ENCODE peak calls at places on chromosomes 6 and 20, in eight cellular contexts. One of them, this sample, is unnamed.

GRCh38 chr20:61868006-61868405 is 197.7 kb downstream of the TAF4 start:
- DNase-seq in NB4: no peak
- DNase-seq in lung: no peak
- DNase-seq in esophagus squamous epithelium: no peak
- DNase-seq in sigmoid colon: no peak
- DNase-seq in heart right ventricle: no peak
- DNase-seq in dorsolateral prefrontal cortex: no peak
- DNase-seq in cardiac muscle cell: no peak
- DNase-seq in this sample: no peak

GRCh38 chr20:957544-957943 is 41.4 kb upstream of the ANGPT4 start:
- DNase-seq in heart right ventricle: no peak
- DNase-seq in lung: no peak
- DNase-seq in sigmoid colon: no peak
- DNase-seq in cardiac muscle cell: no peak
- DNase-seq in NB4: peak
- DNase-seq in esophagus squamous epithelium: no peak
- DNase-seq in dorsolateral prefrontal cortex: no peak
- DNase-seq in this sample: peak

GRCh38 chr6:130761286-130761685 is 65.9 kb upstream of the SMLR1 start:
- DNase-seq in NB4: no peak
- DNase-seq in heart right ventricle: no peak
- DNase-seq in lung: no peak
- DNase-seq in dorsolateral prefrontal cortex: no peak
- DNase-seq in sigmoid colon: no peak
- DNase-seq in cardiac muscle cell: no peak
- DNase-seq in esophagus squamous epithelium: no peak
- DNase-seq in this sample: no peak

GRCh38 chr20:58717278-58718091 is 24.9 kb downstream of the NPEPL1 start:
- DNase-seq in cardiac muscle cell: no peak
- DNase-seq in lung: peak
- DNase-seq in dorsolateral prefrontal cortex: no peak
- DNase-seq in NB4: peak
- DNase-seq in sigmoid colon: peak
- DNase-seq in heart right ventricle: no peak
- DNase-seq in esophagus squamous epithelium: no peak
- DNase-seq in this sample: no peak

GRCh38 chr6:138115877-138116660 is 8.8 kb upstream of the PERP start:
- DNase-seq in NB4: peak
- DNase-seq in cardiac muscle cell: peak
- DNase-seq in lung: peak
- DNase-seq in heart right ventricle: peak
- DNase-seq in sigmoid colon: peak
- DNase-seq in dorsolateral prefrontal cortex: peak
- DNase-seq in esophagus squamous epithelium: no peak
- DNase-seq in this sample: peak

GRCh38 chr6:57224769-57225515 is 2.8 kb upstream of the RAB23 start:
- DNase-seq in esophagus squamous epithelium: no peak
- DNase-seq in NB4: no peak
- DNase-seq in heart right ventricle: no peak
- DNase-seq in cardiac muscle cell: no peak
- DNase-seq in lung: no peak
- DNase-seq in sigmoid colon: no peak
- DNase-seq in dorsolateral prefrontal cortex: no peak
- DNase-seq in this sample: peak

GRCh38 chr6:165971202-165971601 is 196.4 kb downstream of the TBXT start:
- DNase-seq in heart right ventricle: no peak
- DNase-seq in NB4: no peak
- DNase-seq in sigmoid colon: no peak
- DNase-seq in lung: no peak
- DNase-seq in dorsolateral prefrontal cortex: no peak
- DNase-seq in cardiac muscle cell: no peak
- DNase-seq in esophagus squamous epithelium: no peak
- DNase-seq in this sample: no peak

GRCh38 chr6:38876470-38876869 is 161.4 kb downstream of the DNAH8 start:
- DNase-seq in NB4: no peak
- DNase-seq in esophagus squamous epithelium: no peak
- DNase-seq in lung: no peak
- DNase-seq in cardiac muscle cell: no peak
- DNase-seq in sigmoid colon: no peak
- DNase-seq in heart right ventricle: no peak
- DNase-seq in dorsolateral prefrontal cortex: peak
- DNase-seq in this sample: no peak

GRCh38 chr6:126195625-126196236 is 144.2 kb upstream of the CENPW start:
- DNase-seq in NB4: peak
- DNase-seq in lung: no peak
- DNase-seq in dorsolateral prefrontal cortex: no peak
- DNase-seq in esophagus squamous epithelium: no peak
- DNase-seq in cardiac muscle cell: no peak
- DNase-seq in heart right ventricle: no peak
- DNase-seq in sigmoid colon: no peak
- DNase-seq in this sample: no peak

GRCh38 chr20:35263609-35264223 is 14.2 kb downstream of the MMP24OS start:
- DNase-seq in esophagus squamous epithelium: no peak
- DNase-seq in sigmoid colon: no peak
- DNase-seq in cardiac muscle cell: no peak
- DNase-seq in NB4: no peak
- DNase-seq in dorsolateral prefrontal cortex: peak
- DNase-seq in heart right ventricle: no peak
- DNase-seq in lung: peak
- DNase-seq in this sample: no peak

GRCh38 chr6:136738178-136739057 is 53.9 kb downstream of the MAP3K5 start:
- DNase-seq in dorsolateral prefrontal cortex: peak
- DNase-seq in sigmoid colon: no peak
- DNase-seq in cardiac muscle cell: no peak
- DNase-seq in NB4: no peak
- DNase-seq in lung: no peak
- DNase-seq in esophagus squamous epithelium: no peak
- DNase-seq in heart right ventricle: no peak
- DNase-seq in this sample: peak

GRCh38 chr6:116616757-116617093 is 446 bp downstream of the RSPH4A start:
- DNase-seq in dorsolateral prefrontal cortex: peak
- DNase-seq in NB4: peak
- DNase-seq in sigmoid colon: peak
- DNase-seq in esophagus squamous epithelium: no peak
- DNase-seq in cardiac muscle cell: peak
- DNase-seq in heart right ventricle: peak
- DNase-seq in lung: no peak
- DNase-seq in this sample: no peak

DNA sequence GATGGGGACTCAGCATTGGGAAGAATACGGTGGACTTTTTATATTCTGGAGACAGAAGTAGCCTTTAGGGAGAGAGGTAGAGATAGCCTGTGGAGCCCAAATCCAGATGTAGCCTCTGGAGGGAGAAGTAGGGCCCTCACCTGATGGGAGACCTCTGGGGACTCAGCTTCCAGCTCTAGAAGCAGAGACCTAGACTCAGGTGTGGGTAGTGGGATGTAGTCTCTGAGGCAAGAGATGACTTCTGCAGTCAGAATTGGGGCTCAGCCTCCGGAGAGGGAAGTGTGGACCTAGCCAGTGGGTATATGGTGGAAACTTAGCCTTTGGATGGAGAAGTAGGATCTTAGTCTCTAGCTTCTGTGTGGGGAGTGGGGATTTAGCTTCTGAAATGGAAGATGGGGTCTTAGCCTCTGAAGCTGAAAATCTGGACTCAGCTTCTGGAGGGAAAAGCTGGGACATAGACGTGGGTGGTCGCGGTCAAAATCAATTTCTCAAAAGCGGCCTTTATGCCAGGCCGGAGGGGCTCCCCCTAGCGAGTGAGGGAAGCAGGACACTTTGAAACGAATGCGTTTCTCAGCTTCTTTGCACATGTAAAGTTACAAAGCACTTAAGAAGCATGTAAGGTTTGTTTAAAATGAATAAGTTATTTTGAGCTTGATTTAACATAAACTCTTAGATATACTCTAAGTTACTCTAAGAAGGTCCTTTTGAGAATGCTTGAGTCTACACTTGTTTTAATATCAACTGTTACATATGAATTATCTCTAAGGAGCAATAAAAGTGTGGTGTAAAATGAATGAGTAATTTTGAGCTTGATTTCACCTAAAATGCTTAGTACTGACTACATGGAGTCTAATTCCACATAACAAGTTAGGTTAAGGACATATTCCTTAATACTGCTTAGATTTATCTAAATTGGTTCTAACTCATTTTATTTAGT is 12.9 kb upstream of the ZNF343 start:
- DNase-seq in dorsolateral prefrontal cortex: peak
- DNase-seq in esophagus squamous epithelium: no peak
- DNase-seq in heart right ventricle: peak
- DNase-seq in lung: no peak
- DNase-seq in sigmoid colon: no peak
- DNase-seq in cardiac muscle cell: peak
- DNase-seq in NB4: peak
- DNase-seq in this sample: peak
- H3K4me3 ChIP-seq in dorsolateral prefrontal cortex: no peak
- H3K4me3 ChIP-seq in esophagus squamous epithelium: no peak
- H3K4me3 ChIP-seq in heart right ventricle: no peak
- H3K4me3 ChIP-seq in lung: no peak
- H3K4me3 ChIP-seq in sigmoid colon: no peak
- H3K4me3 ChIP-seq in cardiac muscle cell: no peak
- H3K4me3 ChIP-seq in NB4: no peak
- H3K4me3 ChIP-seq in this sample: no peak

DNA sequence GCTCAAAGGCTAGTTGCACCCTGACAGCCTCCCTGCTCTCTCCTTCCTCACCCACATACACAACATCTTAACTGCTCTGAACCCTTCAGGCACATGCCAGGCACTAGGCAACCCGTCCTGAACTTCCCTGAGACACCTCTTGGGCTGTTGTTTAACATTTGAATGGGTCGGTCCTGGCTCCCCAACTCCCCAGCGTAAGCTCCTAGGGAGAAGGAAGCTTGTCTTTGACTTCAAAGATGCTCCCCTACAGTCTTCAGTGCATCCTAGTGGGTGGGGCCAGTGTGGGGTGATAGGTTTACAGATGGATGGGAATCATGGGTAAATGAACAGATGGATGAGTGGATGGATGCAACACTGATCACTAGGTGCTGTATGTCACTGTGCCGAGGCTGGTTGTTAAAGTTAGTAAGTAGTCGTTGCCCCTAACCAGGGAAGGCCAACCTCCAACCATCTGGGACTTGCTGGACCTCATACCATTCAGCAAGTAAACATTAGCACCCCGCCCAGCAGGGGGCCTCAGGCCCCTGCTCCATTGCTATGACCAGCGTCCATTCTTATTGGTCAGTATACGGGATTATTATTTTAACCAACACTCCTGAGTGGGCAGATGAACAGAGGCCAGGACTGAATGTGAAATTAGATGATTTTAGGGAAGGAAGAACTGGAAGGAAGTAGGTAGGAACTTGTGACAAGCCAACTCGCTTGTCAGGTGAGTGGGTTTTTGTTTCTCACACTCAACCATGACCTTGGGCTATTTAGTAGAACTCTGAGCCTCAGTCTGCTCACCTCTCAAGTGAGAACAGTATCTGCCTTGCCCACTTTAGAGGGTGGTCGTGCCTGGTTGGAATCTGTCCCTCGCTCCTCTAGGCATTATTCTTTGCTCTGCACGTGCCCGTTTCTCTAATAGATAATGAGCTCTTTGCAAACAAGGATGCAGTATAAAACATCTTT is 82.9 kb upstream of the FOXP4 start:
- DNase-seq in esophagus squamous epithelium: no peak
- DNase-seq in NB4: peak
- DNase-seq in heart right ventricle: peak
- DNase-seq in sigmoid colon: peak
- DNase-seq in dorsolateral prefrontal cortex: no peak
- DNase-seq in cardiac muscle cell: peak
- DNase-seq in lung: peak
- DNase-seq in this sample: peak
- TF ChIP-seq CTCF in esophagus squamous epithelium: no peak
- TF ChIP-seq CTCF in NB4: peak
- TF ChIP-seq CTCF in heart right ventricle: peak
- TF ChIP-seq CTCF in sigmoid colon: peak
- TF ChIP-seq CTCF in dorsolateral prefrontal cortex: peak
- TF ChIP-seq CTCF in cardiac muscle cell: peak
- TF ChIP-seq CTCF in lung: peak
- TF ChIP-seq CTCF in this sample: peak

GRCh38 chr20:23047738-23048214 is 1.7 kb downstream of the THBD start:
- DNase-seq in heart right ventricle: peak
- DNase-seq in NB4: no peak
- DNase-seq in esophagus squamous epithelium: no peak
- DNase-seq in dorsolateral prefrontal cortex: no peak
- DNase-seq in lung: no peak
- DNase-seq in sigmoid colon: no peak
- DNase-seq in cardiac muscle cell: no peak
- DNase-seq in this sample: no peak

GRCh38 chr20:23049933-23050838 is 714 bp upstream of the THBD start:
- DNase-seq in esophagus squamous epithelium: no peak
- DNase-seq in heart right ventricle: peak
- DNase-seq in lung: peak
- DNase-seq in dorsolateral prefrontal cortex: no peak
- DNase-seq in NB4: peak
- DNase-seq in cardiac muscle cell: peak
- DNase-seq in sigmoid colon: peak
- DNase-seq in this sample: no peak

GRCh38 chr20:23048283-23049200 is 930 bp downstream of the THBD start:
- DNase-seq in lung: peak
- DNase-seq in NB4: peak
- DNase-seq in heart right ventricle: peak
- DNase-seq in sigmoid colon: peak
- DNase-seq in cardiac muscle cell: peak
- DNase-seq in esophagus squamous epithelium: no peak
- DNase-seq in dorsolateral prefrontal cortex: peak
- DNase-seq in this sample: peak

GRCh38 chr20:23050847-23051627 is 1.6 kb upstream of the THBD start:
- DNase-seq in dorsolateral prefrontal cortex: no peak
- DNase-seq in NB4: peak
- DNase-seq in heart right ventricle: peak
- DNase-seq in esophagus squamous epithelium: peak
- DNase-seq in cardiac muscle cell: peak
- DNase-seq in sigmoid colon: peak
- DNase-seq in lung: peak
- DNase-seq in this sample: peak

GRCh38 chr20:23049201-23049932 is at the start of gene THBD:
- DNase-seq in lung: peak
- DNase-seq in sigmoid colon: peak
- DNase-seq in dorsolateral prefrontal cortex: peak
- DNase-seq in esophagus squamous epithelium: no peak
- DNase-seq in heart right ventricle: peak
- DNase-seq in NB4: peak
- DNase-seq in cardiac muscle cell: peak
- DNase-seq in this sample: peak
- H3K4me3 ChIP-seq in lung: peak
- H3K4me3 ChIP-seq in sigmoid colon: peak
- H3K4me3 ChIP-seq in dorsolateral prefrontal cortex: peak
- H3K4me3 ChIP-seq in esophagus squamous epithelium: peak
- H3K4me3 ChIP-seq in heart right ventricle: peak
- H3K4me3 ChIP-seq in NB4: peak
- H3K4me3 ChIP-seq in cardiac muscle cell: peak
- H3K4me3 ChIP-seq in this sample: peak

DNA sequence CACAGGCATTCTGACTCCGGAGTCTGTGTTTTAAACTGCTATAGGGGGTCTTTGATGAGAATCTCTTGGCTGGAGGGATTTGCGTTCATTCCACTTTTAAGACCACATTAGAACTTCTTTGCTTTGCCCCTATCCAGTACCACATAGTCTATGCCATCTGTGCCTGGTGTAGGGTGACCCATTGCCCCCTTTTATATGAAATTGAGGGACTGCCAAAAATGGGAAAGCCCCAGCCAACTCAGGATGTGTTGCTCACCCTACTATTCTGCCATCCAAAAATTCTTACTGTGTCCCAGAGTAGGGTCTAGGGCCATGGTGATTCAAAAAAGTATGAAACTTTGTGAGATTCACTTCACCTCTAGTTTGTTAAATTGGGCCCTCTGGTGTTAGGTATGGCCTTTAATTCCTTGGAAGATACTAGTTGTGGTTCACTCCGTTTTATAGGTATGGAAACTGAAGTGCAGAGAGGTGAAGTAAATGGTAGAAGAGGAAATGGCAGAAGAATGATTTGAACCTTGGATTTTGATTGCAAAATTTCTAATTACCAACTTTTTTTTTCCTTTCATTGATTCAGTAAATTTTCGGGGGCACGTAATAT is 1.4 kb downstream of the PFDN4 start:
- DNase-seq in lung: no peak
- DNase-seq in esophagus squamous epithelium: no peak
- DNase-seq in NB4: no peak
- DNase-seq in sigmoid colon: no peak
- DNase-seq in dorsolateral prefrontal cortex: no peak
- DNase-seq in cardiac muscle cell: no peak
- DNase-seq in heart right ventricle: no peak
- DNase-seq in this sample: no peak
- TF ChIP-seq CTCF in lung: no peak
- TF ChIP-seq CTCF in esophagus squamous epithelium: no peak
- TF ChIP-seq CTCF in NB4: no peak
- TF ChIP-seq CTCF in sigmoid colon: no peak
- TF ChIP-seq CTCF in dorsolateral prefrontal cortex: no peak
- TF ChIP-seq CTCF in cardiac muscle cell: no peak
- TF ChIP-seq CTCF in heart right ventricle: no peak
- TF ChIP-seq CTCF in this sample: no peak

This sample was measured in cardiac fibroblast.